ENCODE peak calls at places on chromosome 20, in nine cellular contexts. One of them, this sample, is unnamed.
A peak's percentile ranks its signal among the peaks of the same experiment; 100 is the strongest.

GRCh38 chr20:62225820-62226635 is 6.0 kb upstream of the HRH3 start:
- DNase-seq in stimulated activated CD4-positive, alpha-beta T cell treated with anti-CD3 and anti-CD28 coated beads, Interleukin-4, amount 100 ng/mL, for 24 hours: no peak
- DNase-seq in foreskin fibroblast: no peak
- DNase-seq in EL: no peak
- DNase-seq in NCI-H446: no peak
- DNase-seq in SIG-M5: no peak
- DNase-seq in effector memory CD4-positive, alpha-beta T cell: no peak
- DNase-seq in NCI-H748 treated with DMSO at 0.1 percent for 48 hours: no peak
- DNase-seq in hepatic stellate cell: no peak
- DNase-seq in this sample: no peak

GRCh38 chr20:33684533-33685327 is 1.5 kb downstream of the E2F1 start:
- DNase-seq in foreskin fibroblast: no peak
- DNase-seq in NCI-H446: peak; percentile 50
- DNase-seq in EL: no peak
- DNase-seq in SIG-M5: no peak
- DNase-seq in hepatic stellate cell: no peak
- DNase-seq in stimulated activated CD4-positive, alpha-beta T cell treated with anti-CD3 and anti-CD28 coated beads, Interleukin-4, amount 100 ng/mL, for 24 hours: no peak
- DNase-seq in effector memory CD4-positive, alpha-beta T cell: no peak
- DNase-seq in NCI-H748 treated with DMSO at 0.1 percent for 48 hours: peak; percentile 39
- DNase-seq in this sample: no peak

GRCh38 chr20:40754372-40754943 is 65.4 kb upstream of the MAFB start:
- DNase-seq in NCI-H748 treated with DMSO at 0.1 percent for 48 hours: no peak
- DNase-seq in SIG-M5: no peak
- DNase-seq in effector memory CD4-positive, alpha-beta T cell: no peak
- DNase-seq in foreskin fibroblast: peak; percentile 58
- DNase-seq in EL: peak; percentile 7
- DNase-seq in NCI-H446: no peak
- DNase-seq in hepatic stellate cell: no peak
- DNase-seq in stimulated activated CD4-positive, alpha-beta T cell treated with anti-CD3 and anti-CD28 coated beads, Interleukin-4, amount 100 ng/mL, for 24 hours: no peak
- DNase-seq in this sample: no peak

GRCh38 chr20:3193806-3194616 is 10.5 kb downstream of the DDRGK1 start:
- DNase-seq in NCI-H748 treated with DMSO at 0.1 percent for 48 hours: no peak
- DNase-seq in hepatic stellate cell: no peak
- DNase-seq in foreskin fibroblast: no peak
- DNase-seq in stimulated activated CD4-positive, alpha-beta T cell treated with anti-CD3 and anti-CD28 coated beads, Interleukin-4, amount 100 ng/mL, for 24 hours: no peak
- DNase-seq in SIG-M5: no peak
- DNase-seq in EL: no peak
- DNase-seq in NCI-H446: no peak
- DNase-seq in effector memory CD4-positive, alpha-beta T cell: no peak
- DNase-seq in this sample: no peak

GRCh38 chr20:46991850-46992639 is 97.4 kb downstream of the EYA2 start:
- DNase-seq in EL: no peak
- DNase-seq in hepatic stellate cell: no peak
- DNase-seq in foreskin fibroblast: no peak
- DNase-seq in NCI-H446: no peak
- DNase-seq in SIG-M5: no peak
- DNase-seq in effector memory CD4-positive, alpha-beta T cell: no peak
- DNase-seq in NCI-H748 treated with DMSO at 0.1 percent for 48 hours: no peak
- DNase-seq in stimulated activated CD4-positive, alpha-beta T cell treated with anti-CD3 and anti-CD28 coated beads, Interleukin-4, amount 100 ng/mL, for 24 hours: no peak
- DNase-seq in this sample: no peak

GRCh38 chr20:57379263-57379647 is 11.9 kb upstream of the RBM38 start:
- DNase-seq in EL: no peak
- DNase-seq in effector memory CD4-positive, alpha-beta T cell: no peak
- DNase-seq in NCI-H446: no peak
- DNase-seq in SIG-M5: no peak
- DNase-seq in NCI-H748 treated with DMSO at 0.1 percent for 48 hours: no peak
- DNase-seq in foreskin fibroblast: no peak
- DNase-seq in hepatic stellate cell: no peak
- DNase-seq in stimulated activated CD4-positive, alpha-beta T cell treated with anti-CD3 and anti-CD28 coated beads, Interleukin-4, amount 100 ng/mL, for 24 hours: no peak
- DNase-seq in this sample: no peak

GRCh38 chr20:23399568-23400241 is 21.6 kb downstream of the NAPB start:
- DNase-seq in EL: peak; percentile 54
- DNase-seq in NCI-H446: no peak
- DNase-seq in stimulated activated CD4-positive, alpha-beta T cell treated with anti-CD3 and anti-CD28 coated beads, Interleukin-4, amount 100 ng/mL, for 24 hours: peak; percentile 18
- DNase-seq in foreskin fibroblast: peak; percentile 24
- DNase-seq in effector memory CD4-positive, alpha-beta T cell: no peak
- DNase-seq in hepatic stellate cell: peak; percentile 6
- DNase-seq in NCI-H748 treated with DMSO at 0.1 percent for 48 hours: no peak
- DNase-seq in SIG-M5: no peak
- DNase-seq in this sample: peak; percentile 21

GRCh38 chr20:35929301-35929700 is 25.0 kb downstream of the SCAND1 start:
- DNase-seq in NCI-H748 treated with DMSO at 0.1 percent for 48 hours: no peak
- DNase-seq in NCI-H446: no peak
- DNase-seq in foreskin fibroblast: no peak
- DNase-seq in hepatic stellate cell: no peak
- DNase-seq in SIG-M5: no peak
- DNase-seq in EL: no peak
- DNase-seq in effector memory CD4-positive, alpha-beta T cell: no peak
- DNase-seq in stimulated activated CD4-positive, alpha-beta T cell treated with anti-CD3 and anti-CD28 coated beads, Interleukin-4, amount 100 ng/mL, for 24 hours: no peak
- DNase-seq in this sample: no peak

GRCh38 chr20:44572551-44573500 is 9.6 kb upstream of the PKIG start:
- DNase-seq in NCI-H446: peak; percentile 72
- DNase-seq in hepatic stellate cell: peak; percentile 62
- DNase-seq in effector memory CD4-positive, alpha-beta T cell: no peak
- DNase-seq in SIG-M5: no peak
- DNase-seq in foreskin fibroblast: peak; percentile 84
- DNase-seq in NCI-H748 treated with DMSO at 0.1 percent for 48 hours: no peak
- DNase-seq in stimulated activated CD4-positive, alpha-beta T cell treated with anti-CD3 and anti-CD28 coated beads, Interleukin-4, amount 100 ng/mL, for 24 hours: no peak
- DNase-seq in EL: peak; percentile 93
- DNase-seq in this sample: peak; percentile 86

GRCh38 chr20:21510414-21510971 is 3.4 kb downstream of the NKX2-2 start:
- DNase-seq in NCI-H748 treated with DMSO at 0.1 percent for 48 hours: no peak
- DNase-seq in EL: peak; percentile 38
- DNase-seq in foreskin fibroblast: no peak
- DNase-seq in SIG-M5: no peak
- DNase-seq in stimulated activated CD4-positive, alpha-beta T cell treated with anti-CD3 and anti-CD28 coated beads, Interleukin-4, amount 100 ng/mL, for 24 hours: no peak
- DNase-seq in hepatic stellate cell: no peak
- DNase-seq in effector memory CD4-positive, alpha-beta T cell: no peak
- DNase-seq in NCI-H446: no peak
- DNase-seq in this sample: no peak

GRCh38 chr20:57244627-57245214 is 21.7 kb downstream of the BMP7 start:
- DNase-seq in foreskin fibroblast: no peak
- DNase-seq in SIG-M5: no peak
- DNase-seq in hepatic stellate cell: no peak
- DNase-seq in NCI-H748 treated with DMSO at 0.1 percent for 48 hours: no peak
- DNase-seq in effector memory CD4-positive, alpha-beta T cell: no peak
- DNase-seq in NCI-H446: no peak
- DNase-seq in stimulated activated CD4-positive, alpha-beta T cell treated with anti-CD3 and anti-CD28 coated beads, Interleukin-4, amount 100 ng/mL, for 24 hours: no peak
- DNase-seq in EL: no peak
- DNase-seq in this sample: no peak

GRCh38 chr20:19460386-19460785 is 247.9 kb downstream of the SLC24A3 start:
- DNase-seq in hepatic stellate cell: peak; percentile 64
- DNase-seq in stimulated activated CD4-positive, alpha-beta T cell treated with anti-CD3 and anti-CD28 coated beads, Interleukin-4, amount 100 ng/mL, for 24 hours: no peak
- DNase-seq in SIG-M5: no peak
- DNase-seq in effector memory CD4-positive, alpha-beta T cell: no peak
- DNase-seq in EL: peak; percentile 67
- DNase-seq in NCI-H748 treated with DMSO at 0.1 percent for 48 hours: no peak
- DNase-seq in NCI-H446: no peak
- DNase-seq in foreskin fibroblast: peak; percentile 53
- DNase-seq in this sample: no peak

GRCh38 chr20:4021905-4022304 is 6.5 kb upstream of the RNF24 start:
- DNase-seq in hepatic stellate cell: no peak
- DNase-seq in NCI-H748 treated with DMSO at 0.1 percent for 48 hours: no peak
- DNase-seq in foreskin fibroblast: no peak
- DNase-seq in effector memory CD4-positive, alpha-beta T cell: no peak
- DNase-seq in NCI-H446: no peak
- DNase-seq in SIG-M5: no peak
- DNase-seq in stimulated activated CD4-positive, alpha-beta T cell treated with anti-CD3 and anti-CD28 coated beads, Interleukin-4, amount 100 ng/mL, for 24 hours: no peak
- DNase-seq in EL: no peak
- DNase-seq in this sample: no peak

GRCh38 chr20:13799974-13800373 is 15.1 kb downstream of the NDUFAF5 start:
- DNase-seq in SIG-M5: no peak
- DNase-seq in NCI-H446: no peak
- DNase-seq in EL: no peak
- DNase-seq in stimulated activated CD4-positive, alpha-beta T cell treated with anti-CD3 and anti-CD28 coated beads, Interleukin-4, amount 100 ng/mL, for 24 hours: no peak
- DNase-seq in effector memory CD4-positive, alpha-beta T cell: no peak
- DNase-seq in foreskin fibroblast: no peak
- DNase-seq in hepatic stellate cell: no peak
- DNase-seq in NCI-H748 treated with DMSO at 0.1 percent for 48 hours: no peak
- DNase-seq in this sample: no peak

GRCh38 chr20:26208296-26209091 is 511.8 kb upstream of the ZNF337 start:
- DNase-seq in EL: peak; percentile 9
- DNase-seq in effector memory CD4-positive, alpha-beta T cell: no peak
- DNase-seq in NCI-H446: no peak
- DNase-seq in foreskin fibroblast: no peak
- DNase-seq in SIG-M5: no peak
- DNase-seq in hepatic stellate cell: peak; percentile 31
- DNase-seq in NCI-H748 treated with DMSO at 0.1 percent for 48 hours: no peak
- DNase-seq in stimulated activated CD4-positive, alpha-beta T cell treated with anti-CD3 and anti-CD28 coated beads, Interleukin-4, amount 100 ng/mL, for 24 hours: peak; percentile 47
- DNase-seq in this sample: no peak

GRCh38 chr20:23303325-23304102 is 47.1 kb upstream of the NXT1 start:
- DNase-seq in SIG-M5: no peak
- DNase-seq in EL: no peak
- DNase-seq in NCI-H446: no peak
- DNase-seq in stimulated activated CD4-positive, alpha-beta T cell treated with anti-CD3 and anti-CD28 coated beads, Interleukin-4, amount 100 ng/mL, for 24 hours: no peak
- DNase-seq in effector memory CD4-positive, alpha-beta T cell: no peak
- DNase-seq in hepatic stellate cell: no peak
- DNase-seq in foreskin fibroblast: no peak
- DNase-seq in NCI-H748 treated with DMSO at 0.1 percent for 48 hours: no peak
- DNase-seq in this sample: no peak

GRCh38 chr20:23147964-23148720 is 62.0 kb upstream of the CD93 start:
- DNase-seq in stimulated activated CD4-positive, alpha-beta T cell treated with anti-CD3 and anti-CD28 coated beads, Interleukin-4, amount 100 ng/mL, for 24 hours: peak; percentile 26
- DNase-seq in foreskin fibroblast: peak; percentile 90
- DNase-seq in NCI-H748 treated with DMSO at 0.1 percent for 48 hours: no peak
- DNase-seq in hepatic stellate cell: peak; percentile 73
- DNase-seq in SIG-M5: no peak
- DNase-seq in NCI-H446: no peak
- DNase-seq in EL: peak; percentile 72
- DNase-seq in effector memory CD4-positive, alpha-beta T cell: no peak
- DNase-seq in this sample: peak; percentile 96

GRCh38 chr20:33668087-33668790 is 1.5 kb downstream of the ACTL10 start:
- DNase-seq in stimulated activated CD4-positive, alpha-beta T cell treated with anti-CD3 and anti-CD28 coated beads, Interleukin-4, amount 100 ng/mL, for 24 hours: peak; percentile 79
- DNase-seq in effector memory CD4-positive, alpha-beta T cell: peak; percentile 59
- DNase-seq in EL: no peak
- DNase-seq in foreskin fibroblast: no peak
- DNase-seq in NCI-H446: no peak
- DNase-seq in NCI-H748 treated with DMSO at 0.1 percent for 48 hours: no peak
- DNase-seq in hepatic stellate cell: peak; percentile 90
- DNase-seq in SIG-M5: no peak
- DNase-seq in this sample: no peak

GRCh38 chr20:23358923-23359572 is 2.9 kb upstream of the GZF1 start:
- DNase-seq in foreskin fibroblast: no peak
- DNase-seq in SIG-M5: no peak
- DNase-seq in EL: no peak
- DNase-seq in NCI-H748 treated with DMSO at 0.1 percent for 48 hours: no peak
- DNase-seq in effector memory CD4-positive, alpha-beta T cell: no peak
- DNase-seq in hepatic stellate cell: no peak
- DNase-seq in NCI-H446: no peak
- DNase-seq in stimulated activated CD4-positive, alpha-beta T cell treated with anti-CD3 and anti-CD28 coated beads, Interleukin-4, amount 100 ng/mL, for 24 hours: no peak
- DNase-seq in this sample: no peak

GRCh38 chr20:34190679-34191090 is 50.5 kb upstream of the ASIP start:
- DNase-seq in SIG-M5: no peak
- DNase-seq in NCI-H446: peak; percentile 48
- DNase-seq in effector memory CD4-positive, alpha-beta T cell: no peak
- DNase-seq in stimulated activated CD4-positive, alpha-beta T cell treated with anti-CD3 and anti-CD28 coated beads, Interleukin-4, amount 100 ng/mL, for 24 hours: peak; percentile 18
- DNase-seq in hepatic stellate cell: peak; percentile 89
- DNase-seq in NCI-H748 treated with DMSO at 0.1 percent for 48 hours: peak; percentile 66
- DNase-seq in foreskin fibroblast: peak; percentile 88
- DNase-seq in EL: peak; percentile 84
- DNase-seq in this sample: peak; percentile 78

GRCh38 chr20:42277203-42277602 is 659.0 kb upstream of the CHD6 start:
- DNase-seq in stimulated activated CD4-positive, alpha-beta T cell treated with anti-CD3 and anti-CD28 coated beads, Interleukin-4, amount 100 ng/mL, for 24 hours: no peak
- DNase-seq in hepatic stellate cell: no peak
- DNase-seq in foreskin fibroblast: no peak
- DNase-seq in EL: no peak
- DNase-seq in NCI-H446: no peak
- DNase-seq in NCI-H748 treated with DMSO at 0.1 percent for 48 hours: no peak
- DNase-seq in effector memory CD4-positive, alpha-beta T cell: no peak
- DNase-seq in SIG-M5: no peak
- DNase-seq in this sample: no peak

GRCh38 chr20:63961664-63962425 is 5.6 kb upstream of the UCKL1 start:
- DNase-seq in hepatic stellate cell: no peak
- DNase-seq in stimulated activated CD4-positive, alpha-beta T cell treated with anti-CD3 and anti-CD28 coated beads, Interleukin-4, amount 100 ng/mL, for 24 hours: no peak
- DNase-seq in SIG-M5: no peak
- DNase-seq in EL: no peak
- DNase-seq in NCI-H748 treated with DMSO at 0.1 percent for 48 hours: no peak
- DNase-seq in effector memory CD4-positive, alpha-beta T cell: no peak
- DNase-seq in foreskin fibroblast: no peak
- DNase-seq in NCI-H446: no peak
- DNase-seq in this sample: no peak

GRCh38 chr20:59667981-59668515 is 63.7 kb downstream of the PHACTR3 start:
- DNase-seq in NCI-H748 treated with DMSO at 0.1 percent for 48 hours: no peak
- DNase-seq in effector memory CD4-positive, alpha-beta T cell: no peak
- DNase-seq in foreskin fibroblast: no peak
- DNase-seq in EL: no peak
- DNase-seq in SIG-M5: no peak
- DNase-seq in stimulated activated CD4-positive, alpha-beta T cell treated with anti-CD3 and anti-CD28 coated beads, Interleukin-4, amount 100 ng/mL, for 24 hours: no peak
- DNase-seq in NCI-H446: no peak
- DNase-seq in hepatic stellate cell: no peak
- DNase-seq in this sample: no peak

GRCh38 chr20:1209447-1210387 is 6.5 kb downstream of the C20orf202 start:
- DNase-seq in stimulated activated CD4-positive, alpha-beta T cell treated with anti-CD3 and anti-CD28 coated beads, Interleukin-4, amount 100 ng/mL, for 24 hours: no peak
- DNase-seq in EL: peak; percentile 9
- DNase-seq in SIG-M5: no peak
- DNase-seq in NCI-H748 treated with DMSO at 0.1 percent for 48 hours: no peak
- DNase-seq in NCI-H446: no peak
- DNase-seq in effector memory CD4-positive, alpha-beta T cell: no peak
- DNase-seq in foreskin fibroblast: no peak
- DNase-seq in hepatic stellate cell: no peak
- DNase-seq in this sample: peak; percentile 26

GRCh38 chr20:52105045-52105572 is 86.5 kb downstream of the ZFP64 start:
- DNase-seq in EL: peak; percentile 57
- DNase-seq in stimulated activated CD4-positive, alpha-beta T cell treated with anti-CD3 and anti-CD28 coated beads, Interleukin-4, amount 100 ng/mL, for 24 hours: no peak
- DNase-seq in effector memory CD4-positive, alpha-beta T cell: no peak
- DNase-seq in foreskin fibroblast: peak; percentile 19
- DNase-seq in SIG-M5: no peak
- DNase-seq in NCI-H748 treated with DMSO at 0.1 percent for 48 hours: peak; percentile 2
- DNase-seq in NCI-H446: no peak
- DNase-seq in hepatic stellate cell: peak; percentile 36
- DNase-seq in this sample: peak; percentile 72

GRCh38 chr20:31593221-31594001 is 11.7 kb upstream of the ID1 start:
- DNase-seq in SIG-M5: no peak
- DNase-seq in foreskin fibroblast: peak; percentile 81
- DNase-seq in NCI-H748 treated with DMSO at 0.1 percent for 48 hours: no peak
- DNase-seq in NCI-H446: no peak
- DNase-seq in hepatic stellate cell: peak; percentile 61
- DNase-seq in stimulated activated CD4-positive, alpha-beta T cell treated with anti-CD3 and anti-CD28 coated beads, Interleukin-4, amount 100 ng/mL, for 24 hours: no peak
- DNase-seq in effector memory CD4-positive, alpha-beta T cell: no peak
- DNase-seq in EL: peak; percentile 95
- DNase-seq in this sample: peak; percentile 97

GRCh38 chr20:22688485-22688884 is 104.1 kb upstream of the FOXA2 start:
- DNase-seq in NCI-H446: no peak
- DNase-seq in hepatic stellate cell: no peak
- DNase-seq in SIG-M5: no peak
- DNase-seq in effector memory CD4-positive, alpha-beta T cell: no peak
- DNase-seq in stimulated activated CD4-positive, alpha-beta T cell treated with anti-CD3 and anti-CD28 coated beads, Interleukin-4, amount 100 ng/mL, for 24 hours: no peak
- DNase-seq in NCI-H748 treated with DMSO at 0.1 percent for 48 hours: no peak
- DNase-seq in EL: no peak
- DNase-seq in foreskin fibroblast: no peak
- DNase-seq in this sample: no peak

GRCh38 chr20:49983848-49984408 is 1.1 kb downstream of the SNAI1 start:
- DNase-seq in stimulated activated CD4-positive, alpha-beta T cell treated with anti-CD3 and anti-CD28 coated beads, Interleukin-4, amount 100 ng/mL, for 24 hours: no peak
- DNase-seq in SIG-M5: no peak
- DNase-seq in effector memory CD4-positive, alpha-beta T cell: no peak
- DNase-seq in foreskin fibroblast: no peak
- DNase-seq in hepatic stellate cell: no peak
- DNase-seq in NCI-H748 treated with DMSO at 0.1 percent for 48 hours: no peak
- DNase-seq in EL: no peak
- DNase-seq in NCI-H446: no peak
- DNase-seq in this sample: no peak

GRCh38 chr20:15627501-15627903 is 945.7 kb downstream of the KIF16B start:
- DNase-seq in effector memory CD4-positive, alpha-beta T cell: no peak
- DNase-seq in hepatic stellate cell: no peak
- DNase-seq in NCI-H446: no peak
- DNase-seq in SIG-M5: no peak
- DNase-seq in EL: no peak
- DNase-seq in foreskin fibroblast: no peak
- DNase-seq in stimulated activated CD4-positive, alpha-beta T cell treated with anti-CD3 and anti-CD28 coated beads, Interleukin-4, amount 100 ng/mL, for 24 hours: no peak
- DNase-seq in NCI-H748 treated with DMSO at 0.1 percent for 48 hours: no peak
- DNase-seq in this sample: no peak

GRCh38 chr20:39038047-39038446 is 75.9 kb downstream of the DHX35 start:
- DNase-seq in NCI-H748 treated with DMSO at 0.1 percent for 48 hours: no peak
- DNase-seq in EL: no peak
- DNase-seq in NCI-H446: no peak
- DNase-seq in effector memory CD4-positive, alpha-beta T cell: no peak
- DNase-seq in foreskin fibroblast: no peak
- DNase-seq in SIG-M5: no peak
- DNase-seq in hepatic stellate cell: no peak
- DNase-seq in stimulated activated CD4-positive, alpha-beta T cell treated with anti-CD3 and anti-CD28 coated beads, Interleukin-4, amount 100 ng/mL, for 24 hours: no peak
- DNase-seq in this sample: no peak

GRCh38 chr20:37797669-37798175 is 103.9 kb downstream of the CTNNBL1 start:
- DNase-seq in NCI-H446: no peak
- DNase-seq in NCI-H748 treated with DMSO at 0.1 percent for 48 hours: no peak
- DNase-seq in stimulated activated CD4-positive, alpha-beta T cell treated with anti-CD3 and anti-CD28 coated beads, Interleukin-4, amount 100 ng/mL, for 24 hours: no peak
- DNase-seq in foreskin fibroblast: no peak
- DNase-seq in effector memory CD4-positive, alpha-beta T cell: no peak
- DNase-seq in SIG-M5: no peak
- DNase-seq in EL: no peak
- DNase-seq in hepatic stellate cell: no peak
- DNase-seq in this sample: no peak